ENCODE peak calls at places on chromosomes 12 and 14, in eight cellular contexts. One of them, this sample, is unnamed.

GRCh38 chr14:62934439-62934838 is 110.8 kb downstream of the KCNH5 start:
- DNase-seq in NCI-H748 treated with DMSO at 0.1 percent for 48 hours: no peak
- DNase-seq in stimulated activated CD8-positive, alpha-beta memory T cell treated with anti-CD3 and anti-CD28 coated beads, Interleukin-7, amount 100 ng/mL, for 1 hour: no peak
- DNase-seq in NCI-H2171 treated with DMSO at 0.1 percent for 48 hours: no peak
- DNase-seq in nephron progenitor cell: no peak
- DNase-seq in GM04504: no peak
- DNase-seq in HuH-7: no peak
- DNase-seq in stomach: no peak
- DNase-seq in this sample: no peak

GRCh38 chr14:105201928-105202513 is 20.9 kb upstream of the NUDT14 start:
- DNase-seq in nephron progenitor cell: no peak
- DNase-seq in stomach: no peak
- DNase-seq in NCI-H2171 treated with DMSO at 0.1 percent for 48 hours: no peak
- DNase-seq in NCI-H748 treated with DMSO at 0.1 percent for 48 hours: no peak
- DNase-seq in stimulated activated CD8-positive, alpha-beta memory T cell treated with anti-CD3 and anti-CD28 coated beads, Interleukin-7, amount 100 ng/mL, for 1 hour: no peak
- DNase-seq in HuH-7: no peak
- DNase-seq in GM04504: no peak
- DNase-seq in this sample: no peak

GRCh38 chr12:4648099-4648498 is 752 bp downstream of the AKAP3 start:
- DNase-seq in NCI-H748 treated with DMSO at 0.1 percent for 48 hours: no peak
- DNase-seq in stomach: no peak
- DNase-seq in nephron progenitor cell: no peak
- DNase-seq in GM04504: no peak
- DNase-seq in HuH-7: no peak
- DNase-seq in NCI-H2171 treated with DMSO at 0.1 percent for 48 hours: peak
- DNase-seq in stimulated activated CD8-positive, alpha-beta memory T cell treated with anti-CD3 and anti-CD28 coated beads, Interleukin-7, amount 100 ng/mL, for 1 hour: no peak
- DNase-seq in this sample: no peak

GRCh38 chr12:11723993-11724392 is 74.5 kb downstream of the ETV6 start:
- DNase-seq in GM04504: no peak
- DNase-seq in stimulated activated CD8-positive, alpha-beta memory T cell treated with anti-CD3 and anti-CD28 coated beads, Interleukin-7, amount 100 ng/mL, for 1 hour: no peak
- DNase-seq in NCI-H2171 treated with DMSO at 0.1 percent for 48 hours: peak
- DNase-seq in NCI-H748 treated with DMSO at 0.1 percent for 48 hours: no peak
- DNase-seq in HuH-7: no peak
- DNase-seq in nephron progenitor cell: peak
- DNase-seq in stomach: no peak
- DNase-seq in this sample: peak

GRCh38 chr12:15856097-15856982 is 25.8 kb upstream of the STRAP start:
- DNase-seq in GM04504: peak
- DNase-seq in HuH-7: no peak
- DNase-seq in nephron progenitor cell: peak
- DNase-seq in stomach: peak
- DNase-seq in NCI-H748 treated with DMSO at 0.1 percent for 48 hours: peak
- DNase-seq in stimulated activated CD8-positive, alpha-beta memory T cell treated with anti-CD3 and anti-CD28 coated beads, Interleukin-7, amount 100 ng/mL, for 1 hour: no peak
- DNase-seq in NCI-H2171 treated with DMSO at 0.1 percent for 48 hours: peak
- DNase-seq in this sample: peak

GRCh38 chr14:68703093-68703492 is 89.8 kb downstream of the ZFP36L1 start:
- DNase-seq in nephron progenitor cell: no peak
- DNase-seq in GM04504: no peak
- DNase-seq in stimulated activated CD8-positive, alpha-beta memory T cell treated with anti-CD3 and anti-CD28 coated beads, Interleukin-7, amount 100 ng/mL, for 1 hour: no peak
- DNase-seq in NCI-H748 treated with DMSO at 0.1 percent for 48 hours: no peak
- DNase-seq in NCI-H2171 treated with DMSO at 0.1 percent for 48 hours: no peak
- DNase-seq in HuH-7: no peak
- DNase-seq in stomach: no peak
- DNase-seq in this sample: peak

GRCh38 chr14:100819453-100819828 is 6.5 kb upstream of the MEG3 start:
- DNase-seq in GM04504: no peak
- DNase-seq in stomach: no peak
- DNase-seq in NCI-H2171 treated with DMSO at 0.1 percent for 48 hours: no peak
- DNase-seq in HuH-7: no peak
- DNase-seq in NCI-H748 treated with DMSO at 0.1 percent for 48 hours: no peak
- DNase-seq in stimulated activated CD8-positive, alpha-beta memory T cell treated with anti-CD3 and anti-CD28 coated beads, Interleukin-7, amount 100 ng/mL, for 1 hour: no peak
- DNase-seq in nephron progenitor cell: no peak
- DNase-seq in this sample: no peak

GRCh38 chr12:5487971-5488955 is 56.4 kb downstream of the NTF3 start:
- DNase-seq in stimulated activated CD8-positive, alpha-beta memory T cell treated with anti-CD3 and anti-CD28 coated beads, Interleukin-7, amount 100 ng/mL, for 1 hour: no peak
- DNase-seq in NCI-H748 treated with DMSO at 0.1 percent for 48 hours: no peak
- DNase-seq in GM04504: no peak
- DNase-seq in NCI-H2171 treated with DMSO at 0.1 percent for 48 hours: no peak
- DNase-seq in stomach: no peak
- DNase-seq in HuH-7: no peak
- DNase-seq in nephron progenitor cell: no peak
- DNase-seq in this sample: no peak

GRCh38 chr12:57085999-57086950 is 2.6 kb upstream of the NAB2 start:
- DNase-seq in HuH-7: peak
- DNase-seq in NCI-H748 treated with DMSO at 0.1 percent for 48 hours: no peak
- DNase-seq in nephron progenitor cell: peak
- DNase-seq in GM04504: no peak
- DNase-seq in NCI-H2171 treated with DMSO at 0.1 percent for 48 hours: peak
- DNase-seq in stomach: peak
- DNase-seq in stimulated activated CD8-positive, alpha-beta memory T cell treated with anti-CD3 and anti-CD28 coated beads, Interleukin-7, amount 100 ng/mL, for 1 hour: no peak
- DNase-seq in this sample: peak

GRCh38 chr12:110746550-110746949 is 3.9 kb upstream of the PPP1CC start:
- DNase-seq in NCI-H2171 treated with DMSO at 0.1 percent for 48 hours: no peak
- DNase-seq in GM04504: no peak
- DNase-seq in NCI-H748 treated with DMSO at 0.1 percent for 48 hours: no peak
- DNase-seq in nephron progenitor cell: no peak
- DNase-seq in stomach: no peak
- DNase-seq in HuH-7: no peak
- DNase-seq in stimulated activated CD8-positive, alpha-beta memory T cell treated with anti-CD3 and anti-CD28 coated beads, Interleukin-7, amount 100 ng/mL, for 1 hour: no peak
- DNase-seq in this sample: no peak

GRCh38 chr14:58078471-58078870 is 73.5 kb downstream of the ARMH4 start:
- DNase-seq in stomach: no peak
- DNase-seq in HuH-7: no peak
- DNase-seq in NCI-H2171 treated with DMSO at 0.1 percent for 48 hours: no peak
- DNase-seq in stimulated activated CD8-positive, alpha-beta memory T cell treated with anti-CD3 and anti-CD28 coated beads, Interleukin-7, amount 100 ng/mL, for 1 hour: no peak
- DNase-seq in NCI-H748 treated with DMSO at 0.1 percent for 48 hours: no peak
- DNase-seq in GM04504: no peak
- DNase-seq in nephron progenitor cell: no peak
- DNase-seq in this sample: no peak

GRCh38 chr12:116483959-116484699 is 75.1 kb upstream of the MAP1LC3B2 start:
- DNase-seq in NCI-H2171 treated with DMSO at 0.1 percent for 48 hours: peak
- DNase-seq in HuH-7: no peak
- DNase-seq in stimulated activated CD8-positive, alpha-beta memory T cell treated with anti-CD3 and anti-CD28 coated beads, Interleukin-7, amount 100 ng/mL, for 1 hour: no peak
- DNase-seq in NCI-H748 treated with DMSO at 0.1 percent for 48 hours: no peak
- DNase-seq in nephron progenitor cell: no peak
- DNase-seq in GM04504: no peak
- DNase-seq in stomach: no peak
- DNase-seq in this sample: peak

GRCh38 chr14:93970589-93970966 is 5.8 kb downstream of the ASB2 start:
- DNase-seq in NCI-H748 treated with DMSO at 0.1 percent for 48 hours: peak
- DNase-seq in stomach: peak
- DNase-seq in stimulated activated CD8-positive, alpha-beta memory T cell treated with anti-CD3 and anti-CD28 coated beads, Interleukin-7, amount 100 ng/mL, for 1 hour: peak
- DNase-seq in NCI-H2171 treated with DMSO at 0.1 percent for 48 hours: peak
- DNase-seq in HuH-7: no peak
- DNase-seq in GM04504: no peak
- DNase-seq in nephron progenitor cell: no peak
- DNase-seq in this sample: no peak

GRCh38 chr12:122080149-122081107 is 1.9 kb downstream of the MLXIP start:
- DNase-seq in stomach: peak
- DNase-seq in nephron progenitor cell: no peak
- DNase-seq in GM04504: peak
- DNase-seq in stimulated activated CD8-positive, alpha-beta memory T cell treated with anti-CD3 and anti-CD28 coated beads, Interleukin-7, amount 100 ng/mL, for 1 hour: no peak
- DNase-seq in NCI-H748 treated with DMSO at 0.1 percent for 48 hours: peak
- DNase-seq in NCI-H2171 treated with DMSO at 0.1 percent for 48 hours: no peak
- DNase-seq in HuH-7: no peak
- DNase-seq in this sample: peak